ENCODE peak calls at places on chromosome 1, in eight cellular contexts. One of them, this sample, is unnamed.

GRCh38 chr1:161913482-161914140 is 110.1 kb downstream of the OLFML2B start:
- DNase-seq in GM19239: no peak
- DNase-seq in PC-3: peak; percentile 75
- DNase-seq in IMR-90: peak; percentile 6
- DNase-seq in AG09319: no peak
- DNase-seq in posterior cingulate gyrus: no peak
- DNase-seq in stimulated activated CD8-positive, alpha-beta memory T cell treated with anti-CD3 and anti-CD28 coated beads, Interleukin-7, amount 100 ng/mL, for 48 hours: no peak
- DNase-seq in NCI-H1105 treated with DMSO at 0.1 percent for 48 hours: no peak
- DNase-seq in this sample: no peak

GRCh38 chr1:50779811-50780210 is 180.3 kb downstream of the FAF1 start:
- DNase-seq in GM19239: no peak
- DNase-seq in PC-3: no peak
- DNase-seq in IMR-90: no peak
- DNase-seq in AG09319: no peak
- DNase-seq in posterior cingulate gyrus: no peak
- DNase-seq in stimulated activated CD8-positive, alpha-beta memory T cell treated with anti-CD3 and anti-CD28 coated beads, Interleukin-7, amount 100 ng/mL, for 48 hours: no peak
- DNase-seq in NCI-H1105 treated with DMSO at 0.1 percent for 48 hours: no peak
- DNase-seq in this sample: no peak

GRCh38 chr1:186187601-186188000 is 187.5 kb downstream of the TPR start:
- DNase-seq in GM19239: no peak
- DNase-seq in PC-3: peak; percentile 83
- DNase-seq in IMR-90: no peak
- DNase-seq in AG09319: no peak
- DNase-seq in posterior cingulate gyrus: no peak
- DNase-seq in stimulated activated CD8-positive, alpha-beta memory T cell treated with anti-CD3 and anti-CD28 coated beads, Interleukin-7, amount 100 ng/mL, for 48 hours: no peak
- DNase-seq in NCI-H1105 treated with DMSO at 0.1 percent for 48 hours: no peak
- DNase-seq in this sample: no peak

GRCh38 chr1:200473698-200474371 is 64.0 kb upstream of the ZNF281 start:
- DNase-seq in GM19239: peak; percentile 19
- DNase-seq in PC-3: no peak
- DNase-seq in IMR-90: no peak
- DNase-seq in AG09319: no peak
- DNase-seq in posterior cingulate gyrus: no peak
- DNase-seq in stimulated activated CD8-positive, alpha-beta memory T cell treated with anti-CD3 and anti-CD28 coated beads, Interleukin-7, amount 100 ng/mL, for 48 hours: no peak
- DNase-seq in NCI-H1105 treated with DMSO at 0.1 percent for 48 hours: no peak
- DNase-seq in this sample: no peak

GRCh38 chr1:215730600-215730999 is 163.5 kb downstream of the KCTD3 start:
- DNase-seq in GM19239: no peak
- DNase-seq in PC-3: peak; percentile 48
- DNase-seq in IMR-90: no peak
- DNase-seq in AG09319: no peak
- DNase-seq in posterior cingulate gyrus: no peak
- DNase-seq in stimulated activated CD8-positive, alpha-beta memory T cell treated with anti-CD3 and anti-CD28 coated beads, Interleukin-7, amount 100 ng/mL, for 48 hours: no peak
- DNase-seq in NCI-H1105 treated with DMSO at 0.1 percent for 48 hours: peak; percentile 23
- DNase-seq in this sample: no peak

GRCh38 chr1:72283204-72284083 is 1.1 kb upstream of the NEGR1 start:
- DNase-seq in GM19239: no peak
- DNase-seq in PC-3: peak; percentile 73
- DNase-seq in IMR-90: peak; percentile 67
- DNase-seq in AG09319: no peak
- DNase-seq in posterior cingulate gyrus: peak; percentile 84
- DNase-seq in stimulated activated CD8-positive, alpha-beta memory T cell treated with anti-CD3 and anti-CD28 coated beads, Interleukin-7, amount 100 ng/mL, for 48 hours: no peak
- DNase-seq in NCI-H1105 treated with DMSO at 0.1 percent for 48 hours: peak; percentile 87
- DNase-seq in this sample: no peak

GRCh38 chr1:187203257-187203656 is 374.5 kb downstream of the PLA2G4A start:
- DNase-seq in GM19239: no peak
- DNase-seq in PC-3: peak; percentile 73
- DNase-seq in IMR-90: peak; percentile 45
- DNase-seq in AG09319: no peak
- DNase-seq in posterior cingulate gyrus: no peak
- DNase-seq in stimulated activated CD8-positive, alpha-beta memory T cell treated with anti-CD3 and anti-CD28 coated beads, Interleukin-7, amount 100 ng/mL, for 48 hours: no peak
- DNase-seq in NCI-H1105 treated with DMSO at 0.1 percent for 48 hours: no peak
- DNase-seq in this sample: no peak

GRCh38 chr1:6519935-6520621 is 28.6 kb upstream of the PLEKHG5 start:
- DNase-seq in GM19239: no peak
- DNase-seq in PC-3: no peak
- DNase-seq in IMR-90: peak; percentile 80
- DNase-seq in AG09319: peak; percentile 59
- DNase-seq in posterior cingulate gyrus: peak; percentile 56
- DNase-seq in stimulated activated CD8-positive, alpha-beta memory T cell treated with anti-CD3 and anti-CD28 coated beads, Interleukin-7, amount 100 ng/mL, for 48 hours: no peak
- DNase-seq in NCI-H1105 treated with DMSO at 0.1 percent for 48 hours: peak; percentile 76
- DNase-seq in this sample: no peak

GRCh38 chr1:183267646-183268431 is 81.8 kb downstream of the LAMC2 start:
- DNase-seq in GM19239: no peak
- DNase-seq in PC-3: peak; percentile 61
- DNase-seq in IMR-90: peak; percentile 99
- DNase-seq in AG09319: peak; percentile 89
- DNase-seq in posterior cingulate gyrus: no peak
- DNase-seq in stimulated activated CD8-positive, alpha-beta memory T cell treated with anti-CD3 and anti-CD28 coated beads, Interleukin-7, amount 100 ng/mL, for 48 hours: no peak
- DNase-seq in NCI-H1105 treated with DMSO at 0.1 percent for 48 hours: no peak
- DNase-seq in this sample: no peak